ENCODE peak calls at places on chromosomes 1 and 21, in ten cellular contexts. C is upper lobe of left lung, X is A549, J is adrenal gland, B is thyroid gland, D is ovary, H is spleen, I is sigmoid colon, E is breast epithelium, R is Peyer's patch. G is an unnamed sample.

GRCh38 chr1:14661220-14661619 is 62.7 kb downstream of the KAZN start:
- DNase-seq in C (no peak), X (no peak), J (no peak), B (no peak), D (no peak), H (no peak), I (peak; percentile 72), E (no peak), R (no peak), G (no peak)

GRCh38 chr1:89762431-89762800 is 58.4 kb upstream of the LRRC8D start:
- DNase-seq in C (no peak), X (no peak), J (no peak), B (no peak), D (no peak), H (no peak), I (no peak), E (no peak), R (no peak), G (no peak)

GRCh38 chr1:27564264-27564579 is 39.7 kb downstream of the AHDC1 start:
- DNase-seq in C (no peak), X (no peak), J (no peak), B (no peak), D (no peak), H (no peak), I (no peak), E (no peak), R (no peak), G (no peak)

GRCh38 chr1:53766194-53766748 is 27.3 kb upstream of the GLIS1 start:
- DNase-seq in C (no peak), X (no peak), J (no peak), B (no peak), D (no peak), H (no peak), I (no peak), E (no peak), R (no peak), G (no peak)

GRCh38 chr1:169788402-169788801 is 6.3 kb downstream of the METTL18 start:
- DNase-seq in C (no peak), X (no peak), J (no peak), B (no peak), D (no peak), H (no peak), I (no peak), E (no peak), R (no peak), G (no peak)

GRCh38 chr21:44319407-44320065 is 19.7 kb downstream of the CFAP410 start:
- DNase-seq in C (no peak), X (no peak), J (no peak), B (no peak), D (no peak), H (no peak), I (no peak), E (no peak), R (no peak), G (no peak)

GRCh38 chr1:184624626-184625025 is 130.0 kb downstream of the EDEM3 start:
- DNase-seq in C (no peak), X (no peak), J (no peak), B (no peak), D (no peak), H (no peak), I (no peak), E (no peak), R (no peak), G (no peak)

GRCh38 chr1:116737020-116737854 is 17.0 kb upstream of the CD2 start:
- DNase-seq in C (peak; percentile 43), X (peak; percentile 44), J (peak; percentile 61), B (peak; percentile 59), D (no peak), H (peak; percentile 84), I (no peak), E (peak; percentile 30), R (peak; percentile 86), G (peak; percentile 62)

GRCh38 chr1:2555634-2556276 is 416 bp upstream of the TNFRSF14 start:
- DNase-seq in C (peak; percentile 92), X (no peak), J (peak; percentile 89), B (peak; percentile 58), D (peak; percentile 89), H (peak; percentile 97), I (peak; percentile 98), E (peak; percentile 86), R (peak; percentile 95), G (peak; percentile 86)

GRCh38 chr1:8980656-8981055 is 35.0 kb downstream of the CA6 start:
- DNase-seq in C (no peak), X (no peak), J (no peak), B (no peak), D (no peak), H (no peak), I (no peak), E (no peak), R (no peak), G (no peak)

GRCh38 chr21:41613421-41613998 is 105.6 kb upstream of the TMPRSS2 start:
- DNase-seq in C (no peak), X (no peak), J (no peak), B (no peak), D (no peak), H (no peak), I (no peak), E (no peak), R (no peak), G (no peak)

GRCh38 chr1:8495928-8496401 is 178.1 kb downstream of the SLC45A1 start:
- DNase-seq in C (no peak), X (no peak), J (no peak), B (no peak), D (no peak), H (no peak), I (no peak), E (no peak), R (no peak), G (no peak)

GRCh38 chr1:219402925-219403324 is 210.0 kb downstream of the ZC3H11B start:
- DNase-seq in C (no peak), X (no peak), J (no peak), B (no peak), D (no peak), H (no peak), I (no peak), E (no peak), R (no peak), G (no peak)
- TF ChIP-seq POLR2A in C (no peak), X (no peak), J (no peak), B (no peak), D (no peak), H (no peak), I (no peak), E (no peak), R (no peak), G (no peak)

DNA sequence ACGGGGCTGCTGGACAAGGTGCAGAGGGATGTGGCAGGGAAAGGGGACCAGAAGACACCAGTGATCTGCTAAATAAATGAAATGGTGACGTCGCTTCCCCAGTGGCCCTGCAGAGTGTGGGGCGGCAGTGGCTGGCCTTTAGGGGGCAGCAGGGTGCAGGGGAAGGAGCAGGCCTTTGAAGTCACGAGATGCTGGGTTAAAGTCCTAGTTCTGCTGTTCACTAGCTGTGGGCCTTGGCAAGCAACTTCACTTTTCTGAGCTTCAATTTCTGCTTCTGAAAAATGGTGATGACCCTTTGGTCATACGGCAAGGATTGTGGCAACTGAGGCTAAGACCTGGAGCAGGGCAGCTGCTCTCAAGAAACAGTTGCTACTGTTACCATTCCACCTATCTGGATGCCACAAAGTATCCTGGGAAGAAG is 9.2 kb upstream of the GALE start:
- DNase-seq in C (peak; percentile 83), X (peak; percentile 69), J (peak; percentile 82), B (peak; percentile 62), D (no peak), H (peak; percentile 93), I (peak; percentile 83), E (peak; percentile 60), R (peak; percentile 92), G (peak; percentile 70)
- H3K27ac ChIP-seq in C (peak overlapping the region; percentile 54), X (no peak overlapping the region), J (no peak overlapping the region), B (no peak overlapping the region), D (no peak overlapping the region), H (peak overlapping the region; percentile 66), I (peak overlapping the region; percentile 10), E (no peak overlapping the region), R (peak overlapping the region; percentile 48), G (no peak overlapping the region)

DNA sequence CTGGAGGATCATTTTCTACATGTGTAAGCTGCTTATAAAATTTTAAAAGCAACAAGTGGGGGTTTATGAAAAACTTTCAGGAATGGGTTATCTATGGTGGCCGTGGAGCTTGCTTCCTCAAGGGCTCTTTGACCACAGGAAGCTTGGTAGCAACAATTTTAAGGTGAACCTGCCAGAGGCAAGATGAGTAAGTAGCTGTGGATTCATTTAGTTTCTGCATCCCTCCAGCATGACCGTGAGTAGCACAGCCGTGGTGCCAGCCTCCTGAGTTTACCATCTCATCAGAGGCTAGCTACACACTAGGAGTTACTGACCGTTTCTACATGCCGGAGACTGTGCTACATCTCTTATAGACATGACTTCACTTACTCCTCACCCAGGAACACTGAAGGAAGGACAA is 30.0 kb upstream of the PLEKHG5 start:
- DNase-seq in C (no peak), X (no peak), J (no peak), B (no peak), D (no peak), H (no peak), I (no peak), E (no peak), R (no peak), G (no peak)
- TF ChIP-seq POLR2A in C (no peak), X (no peak), J (no peak), B (no peak), D (no peak), H (no peak), I (no peak), E (no peak), R (no peak), G (no peak)

DNA sequence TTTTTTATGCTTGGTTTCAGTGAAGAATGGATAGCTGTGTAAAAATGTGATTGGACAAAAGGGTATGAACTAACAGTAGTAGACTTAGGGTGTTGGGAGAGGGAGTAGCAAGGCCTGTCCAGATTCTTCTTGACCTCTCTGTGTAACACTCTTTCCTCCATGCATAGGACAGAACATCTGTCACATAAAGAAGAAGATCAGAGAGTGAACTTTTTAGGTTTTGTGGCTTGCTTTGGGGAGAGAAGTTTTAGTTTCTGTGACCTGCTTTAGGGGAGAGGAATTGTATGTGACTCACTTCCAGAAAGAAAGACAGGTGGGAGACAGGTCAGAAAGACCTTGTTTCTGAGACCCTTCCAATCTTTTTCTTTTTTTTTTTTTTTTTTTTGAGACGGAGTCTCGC is 27.3 kb upstream of the LRRC52 start:
- DNase-seq in C (no peak), X (no peak), J (no peak), B (no peak), D (no peak), H (no peak), I (no peak), E (no peak), R (no peak), G (no peak)
- H3K27ac ChIP-seq in C (no peak overlapping the region), X (no peak overlapping the region), J (no peak overlapping the region), B (no peak overlapping the region), D (no peak overlapping the region), H (no peak overlapping the region), I (no peak overlapping the region), E (no peak overlapping the region), R (no peak overlapping the region), G (no peak overlapping the region)